ENCODE peak calls at places on chromosomes 6 and 20, in five cellular contexts. H, F, N, V and E are unnamed samples.

GRCh38 chr6:33426590-33427563 is 7.0 kb downstream of the SYNGAP1 start:
- DNase-seq in H (no peak), F (no peak), N (no peak), V (no peak), E (no peak)

GRCh38 chr20:48008850-48009535 is 223.7 kb upstream of the SULF2 start:
- DNase-seq in H (no peak), F (no peak), N (no peak), V (peak; percentile 92), E (peak; percentile 76)

GRCh38 chr6:105591053-105591452 is 188.2 kb upstream of the PREP start:
- DNase-seq in H (no peak), F (no peak), N (no peak), V (peak; percentile 45), E (no peak)

GRCh38 chr6:105042648-105043047 is 85.7 kb downstream of the LIN28B start:
- DNase-seq in H (no peak), F (no peak), N (no peak), V (no peak), E (no peak)

GRCh38 chr20:62595491-62595890 is 46.8 kb upstream of the SLCO4A1 start:
- DNase-seq in H (no peak), F (no peak), N (peak; percentile 63), V (peak; percentile 34), E (no peak)

GRCh38 chr6:110799181-110799580 is 16.1 kb downstream of the CDK19 start:
- DNase-seq in H (no peak), F (no peak), N (no peak), V (no peak), E (no peak)

GRCh38 chr6:333379-334002 is 41.2 kb downstream of the DUSP22 start:
- DNase-seq in H (no peak), F (no peak), N (no peak), V (no peak), E (no peak)

GRCh38 chr6:65410309-65410708 is 296.7 kb downstream of the EYS start:
- DNase-seq in H (no peak), F (no peak), N (no peak), V (no peak), E (no peak)

GRCh38 chr6:169495601-169496000 is 206.2 kb downstream of the WDR27 start:
- DNase-seq in H (no peak), F (no peak), N (peak; percentile 29), V (peak; percentile 61), E (no peak)

GRCh38 chr6:167279766-167280440 is 11.2 kb upstream of the UNC93A start:
- DNase-seq in H (no peak), F (no peak), N (no peak), V (no peak), E (no peak)

GRCh38 chr6:163529605-163530004 is 115.1 kb downstream of the QKI start:
- DNase-seq in H (peak; percentile 70), F (no peak), N (peak; percentile 80), V (peak; percentile 86), E (peak; percentile 51)

GRCh38 chr6:140956567-140957306 is 1176.0 kb upstream of the GJE1 start:
- DNase-seq in H (no peak), F (no peak), N (peak; percentile 50), V (peak; percentile 82), E (no peak)

GRCh38 chr6:151060096-151060741 is 179.5 kb upstream of the AKAP12 start:
- DNase-seq in H (peak; percentile 73), F (no peak), N (peak; percentile 94), V (peak; percentile 88), E (peak; percentile 74)

GRCh38 chr6:100467144-100468012 is 2.7 kb upstream of the SIM1 start:
- DNase-seq in H (no peak), F (no peak), N (no peak), V (no peak), E (no peak)

GRCh38 chr6:162313922-162314660 is 413.5 kb downstream of the PRKN start:
- DNase-seq in H (peak; percentile 20), F (no peak), N (no peak), V (no peak), E (no peak)

GRCh38 chr6:139881728-139882211 is 507.3 kb upstream of the CITED2 start:
- DNase-seq in H (no peak), F (no peak), N (no peak), V (no peak), E (no peak)

GRCh38 chr20:43528258-43528875 is 20.9 kb downstream of the L3MBTL1 start:
- DNase-seq in H (no peak), F (no peak), N (no peak), V (no peak), E (no peak)
- TF ChIP-seq CTCF in H (no peak), F (no peak), N (no peak), V (no peak), E (no peak)

DNA sequence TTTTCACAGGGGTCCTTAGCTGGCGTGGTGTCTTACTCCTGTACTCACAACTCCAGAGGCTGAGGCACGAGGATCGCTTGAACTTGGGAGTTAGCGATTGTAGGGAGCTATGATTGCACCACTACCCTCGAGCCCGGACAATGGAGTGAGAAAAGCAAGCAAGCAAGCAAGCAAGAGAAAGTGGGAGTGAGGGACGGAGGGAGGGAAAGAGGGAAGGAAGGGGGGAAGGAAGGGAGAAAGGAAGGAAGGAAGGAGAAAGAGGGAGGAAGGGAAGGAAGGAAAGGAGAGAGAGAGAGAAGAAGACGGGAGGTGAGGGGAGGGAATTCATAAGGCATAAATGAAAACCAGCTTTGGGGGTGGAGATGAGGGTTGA is 120.5 kb downstream of the TRIM27 start:
- DNase-seq in H (no peak), F (no peak), N (no peak), V (no peak), E (no peak)
- H3K4me3 ChIP-seq in H (no peak overlapping the region), F (no peak overlapping the region), N (no peak overlapping the region), V (no peak overlapping the region), E (no peak overlapping the region)

GRCh38 chr20:45294003-45294368 is 12.7 kb upstream of the RBPJL start:
- DNase-seq in H (no peak), F (no peak), N (no peak), V (no peak), E (no peak)

GRCh38 chr20:45293041-45294002 is 13.3 kb upstream of the RBPJL start:
- DNase-seq in H (peak; percentile 20), F (peak; percentile 60), N (peak; percentile 41), V (peak; percentile 54), E (no peak)

GRCh38 chr20:45292343-45292742 is 14.3 kb upstream of the RBPJL start:
- DNase-seq in H (no peak), F (no peak), N (no peak), V (no peak), E (no peak)

GRCh38 chr20:45291526-45291925 is 15.1 kb upstream of the RBPJL start:
- DNase-seq in H (no peak), F (no peak), N (no peak), V (no peak), E (no peak)

GRCh38 chr20:45294659-45295058 is 12.0 kb upstream of the RBPJL start:
- DNase-seq in H (no peak), F (no peak), N (no peak), V (no peak), E (no peak)
- TF ChIP-seq CTCF in H (no peak), F (no peak), N (no peak), V (no peak), E (no peak)

GRCh38 chr20:45346291-45346718 is 1.9 kb downstream of the SDC4 start:
- DNase-seq in H (no peak), F (no peak), N (no peak), V (no peak), E (no peak)
- H3K4me3 ChIP-seq in H (peak overlapping the region; percentile 90), F (peak overlapping the region; percentile 85), N (peak overlapping the region; percentile 95), V (peak overlapping the region; percentile 97), E (peak overlapping the region; percentile 87)

GRCh38 chr20:31547017-31547675 is 32.9 kb downstream of the HM13 start:
- DNase-seq in H (peak; percentile 72), F (no peak), N (peak; percentile 86), V (peak; percentile 85), E (no peak)
- TF ChIP-seq CTCF in H (no peak), F (no peak), N (no peak), V (peak; percentile 15), E (no peak)

DNA sequence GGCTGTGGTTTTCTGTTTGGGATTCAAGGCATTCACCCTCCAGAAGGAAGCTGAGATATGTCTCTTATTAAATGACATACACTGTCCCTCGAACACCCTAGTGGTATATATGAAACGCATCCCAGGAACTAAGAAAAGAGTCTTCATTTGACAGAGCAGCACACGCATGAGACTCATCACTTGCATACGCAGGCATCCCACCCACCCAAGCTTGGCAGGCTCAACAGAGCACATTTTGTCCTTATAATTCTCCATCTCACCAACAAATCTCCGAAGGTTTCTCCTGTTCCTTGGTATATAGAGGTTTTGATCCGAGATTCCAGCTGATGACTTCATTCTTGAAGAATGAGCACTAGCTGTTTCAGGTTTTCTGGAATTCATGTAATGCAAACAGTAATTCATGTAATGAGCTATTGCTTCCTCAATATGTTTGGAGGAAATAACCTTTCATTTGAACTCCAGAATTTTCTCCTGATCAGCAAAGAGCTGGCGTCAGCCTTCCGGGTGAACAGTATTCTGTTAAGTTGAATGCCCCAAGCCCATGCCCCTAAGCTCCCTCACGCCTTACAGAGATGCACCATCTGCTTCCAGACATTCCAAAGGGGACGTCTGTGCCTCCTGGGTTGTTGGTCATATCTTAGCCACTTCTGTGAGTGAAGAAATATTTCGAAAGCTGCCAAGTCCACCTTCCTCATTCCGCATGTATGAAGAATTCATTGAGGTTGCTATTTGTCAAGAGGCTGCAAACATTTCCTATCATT is 66.0 kb upstream of the CDH4 start:
- DNase-seq in H (peak; percentile 94), F (no peak), N (peak; percentile 94), V (peak; percentile 97), E (peak; percentile 87)
- H3K4me3 ChIP-seq in H (no peak overlapping the region), F (no peak overlapping the region), N (no peak overlapping the region), V (no peak overlapping the region), E (no peak overlapping the region)

GRCh38 chr6:11947063-11947462 is 65.0 kb upstream of the HIVEP1 start:
- DNase-seq in H (no peak), F (no peak), N (no peak), V (no peak), E (no peak)
- TF ChIP-seq CTCF in H (no peak), F (no peak), N (no peak), V (peak; percentile 20), E (no peak)

GRCh38 chr6:31170987-31171671 is 647 bp upstream of the POU5F1 start:
- DNase-seq in H (no peak), F (no peak), N (no peak), V (no peak), E (no peak)

GRCh38 chr6:31174378-31174777 is 3.9 kb upstream of the POU5F1 start:
- DNase-seq in H (no peak), F (no peak), N (no peak), V (no peak), E (no peak)

GRCh38 chr6:31173406-31173805 is 2.9 kb upstream of the POU5F1 start:
- DNase-seq in H (no peak), F (no peak), N (no peak), V (no peak), E (no peak)

GRCh38 chr6:31171931-31172882 is 1.7 kb upstream of the POU5F1 start:
- DNase-seq in H (no peak), F (no peak), N (no peak), V (no peak), E (no peak)

DNA sequence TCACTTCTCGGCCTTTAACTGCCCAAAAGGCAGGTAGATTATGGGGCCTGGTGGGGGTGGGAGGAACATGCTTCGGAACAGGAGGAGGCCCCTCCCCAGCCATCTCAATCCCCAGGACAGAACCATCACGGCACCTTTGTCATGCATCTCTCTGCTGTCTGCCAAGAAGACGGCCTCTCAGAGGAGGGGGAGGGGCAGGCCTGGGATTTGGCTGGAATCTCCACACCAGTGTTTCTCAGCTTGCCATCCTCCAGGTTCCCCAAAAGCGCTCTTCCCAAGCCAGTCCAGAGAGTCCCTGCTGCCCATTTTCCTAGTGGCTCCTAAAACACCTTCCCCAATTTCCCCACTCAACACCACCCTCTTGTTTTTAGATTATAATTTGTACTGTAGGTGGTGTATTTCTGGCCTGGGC is 2.5 kb upstream of the POU5F1 start:
- DNase-seq in H (no peak), F (no peak), N (no peak), V (no peak), E (no peak)
- H3K4me3 ChIP-seq in H (no peak overlapping the region), F (no peak overlapping the region), N (no peak overlapping the region), V (no peak overlapping the region), E (no peak overlapping the region)